ENCODE peak calls at places on chromosome 3, in eight cellular contexts. W, Q, N, C, H, Z, O and D are unnamed samples.
A peak's percentile ranks its signal among the peaks of the same experiment; 100 is the strongest.

GRCh38 chr3:156750874-156751245 is 75.3 kb upstream of the LEKR1 start:
- DNase-seq in O (no peak), H (peak; percentile 54), Q (no peak), N (no peak), C (no peak), Z (no peak), W (peak; percentile 89), D (no peak)

GRCh38 chr3:136919799-136920580 is 37.8 kb upstream of the IL20RB start:
- DNase-seq in W (no peak), C (no peak), Q (no peak), H (peak; percentile 50), O (peak; percentile 7), Z (no peak), N (no peak), D (no peak)

GRCh38 chr3:127796751-127797150 is 25.6 kb downstream of the MGLL start:
- DNase-seq in H (no peak), C (peak; percentile 94), Z (no peak), Q (no peak), O (no peak), W (no peak), N (no peak), D (no peak)

GRCh38 chr3:193987186-193987585 is 148.8 kb upstream of the HES1 start:
- DNase-seq in C (no peak), Z (no peak), O (no peak), H (no peak), N (no peak), Q (no peak), W (peak; percentile 33), D (no peak)

GRCh38 chr3:55514962-55515361 is 27.9 kb upstream of the WNT5A start:
- DNase-seq in Q (no peak), W (no peak), O (no peak), C (no peak), Z (no peak), N (no peak), H (no peak), D (no peak)

GRCh38 chr3:72614394-72615074 is 233.7 kb downstream of the SHQ1 start:
- DNase-seq in H (no peak), C (no peak), W (no peak), O (no peak), N (no peak), Z (no peak), Q (no peak), D (no peak)

GRCh38 chr3:104437891-104438290 is 928.8 kb upstream of the ALCAM start:
- DNase-seq in W (peak; percentile 68), O (no peak), Q (no peak), N (no peak), H (peak; percentile 43), Z (no peak), C (no peak), D (peak; percentile 10)

GRCh38 chr3:10482631-10483363 is 22.6 kb downstream of the ATP2B2 start:
- DNase-seq in W (no peak), Q (no peak), C (no peak), N (no peak), H (no peak), Z (no peak), O (no peak), D (no peak)

GRCh38 chr3:157134620-157135191 is 25.2 kb downstream of the CCNL1 start:
- DNase-seq in C (no peak), N (no peak), Z (no peak), O (no peak), Q (no peak), H (no peak), W (no peak), D (no peak)

GRCh38 chr3:122469659-122470058 is 45.1 kb downstream of the KPNA1 start:
- DNase-seq in O (no peak), C (no peak), H (no peak), Z (no peak), N (no peak), Q (no peak), W (no peak), D (no peak)

GRCh38 chr3:51350751-51351150 is 34.3 kb upstream of the MANF start:
- DNase-seq in Q (no peak), W (peak; percentile 9), O (no peak), N (no peak), C (no peak), H (no peak), Z (no peak), D (no peak)

GRCh38 chr3:40173291-40173710 is 136.2 kb upstream of the EIF1B start:
- DNase-seq in C (no peak), H (no peak), Z (no peak), N (no peak), W (no peak), O (no peak), Q (no peak), D (no peak)

GRCh38 chr3:160622263-160623045 is 54.5 kb upstream of the ARL14 start:
- DNase-seq in H (no peak), C (no peak), Z (no peak), O (no peak), Q (no peak), N (no peak), W (peak; percentile 4), D (no peak)

GRCh38 chr3:38205472-38205805 is 40.1 kb downstream of the OXSR1 start:
- DNase-seq in Z (no peak), N (no peak), Q (no peak), W (no peak), C (no peak), O (no peak), H (no peak), D (no peak)

GRCh38 chr3:40985195-40985594 is 214.1 kb upstream of the CTNNB1 start:
- DNase-seq in H (peak; percentile 25), Z (no peak), C (no peak), Q (no peak), N (no peak), W (no peak), O (no peak), D (no peak)

GRCh38 chr3:46851364-46852328 is 11.6 kb downstream of the MYL3 start:
- DNase-seq in O (no peak), H (no peak), C (no peak), Q (peak; percentile 17), N (no peak), W (no peak), Z (no peak), D (no peak)

GRCh38 chr3:129352045-129352444 is 73.4 kb downstream of the HMCES start:
- DNase-seq in Q (no peak), H (no peak), C (no peak), Z (no peak), O (no peak), W (no peak), N (no peak), D (no peak)

GRCh38 chr3:151552589-151552988 is 91.7 kb upstream of the IGSF10 start:
- DNase-seq in C (no peak), Z (no peak), N (no peak), O (no peak), W (no peak), H (no peak), Q (no peak), D (no peak)

GRCh38 chr3:99854899-99855298 is 37.2 kb downstream of the CMSS1 start:
- DNase-seq in Q (no peak), C (peak; percentile 8), W (no peak), O (no peak), N (no peak), Z (no peak), H (no peak), D (no peak)

GRCh38 chr3:138036572-138036971 is 26.6 kb downstream of the CLDN18 start:
- DNase-seq in O (no peak), Z (no peak), C (no peak), Q (no peak), H (no peak), W (no peak), N (no peak), D (no peak)

GRCh38 chr3:188978772-188979171 is 193.0 kb upstream of the TPRG1 start:
- DNase-seq in H (peak; percentile 58), Z (no peak), N (no peak), C (no peak), O (no peak), W (peak; percentile 69), Q (no peak), D (no peak)

GRCh38 chr3:160671231-160671630 is 5.7 kb upstream of the ARL14 start:
- DNase-seq in Z (no peak), N (no peak), H (no peak), O (no peak), W (no peak), C (no peak), Q (no peak), D (no peak)

GRCh38 chr3:27125821-27126501 is 243.2 kb downstream of the NEK10 start:
- DNase-seq in Z (no peak), Q (no peak), O (no peak), N (no peak), C (no peak), W (no peak), H (peak; percentile 73), D (no peak)